ENCODE peak calls at places on chromosomes 4 and X, in nine cellular contexts. One of them, this sample, is unnamed.

GRCh38 chr4:1049591-1049905 is 38.1 kb downstream of the FGFRL1 start:
- DNase-seq in ovary: peak
- DNase-seq in Peyer's patch: peak
- DNase-seq in fibroblast of mammary gland: no peak
- DNase-seq in right atrium auricular region: no peak
- DNase-seq in BE2C: no peak
- DNase-seq in lung: no peak
- DNase-seq in upper lobe of right lung: peak
- DNase-seq in Panc1: no peak
- DNase-seq in this sample: no peak

GRCh38 chr4:21451032-21451431 is 497.5 kb downstream of the KCNIP4 start:
- DNase-seq in right atrium auricular region: no peak
- DNase-seq in lung: no peak
- DNase-seq in fibroblast of mammary gland: peak
- DNase-seq in BE2C: no peak
- DNase-seq in upper lobe of right lung: no peak
- DNase-seq in ovary: no peak
- DNase-seq in Peyer's patch: no peak
- DNase-seq in Panc1: no peak
- DNase-seq in this sample: no peak

GRCh38 chrX:13494562-13494961 is 74.8 kb upstream of the EGFL6 start:
- DNase-seq in fibroblast of mammary gland: no peak
- DNase-seq in right atrium auricular region: no peak
- DNase-seq in ovary: no peak
- DNase-seq in Peyer's patch: no peak
- DNase-seq in BE2C: no peak
- DNase-seq in upper lobe of right lung: no peak
- DNase-seq in Panc1: no peak
- DNase-seq in lung: no peak
- DNase-seq in this sample: no peak

GRCh38 chr4:11529625-11530201 is 101.0 kb upstream of the HS3ST1 start:
- DNase-seq in right atrium auricular region: no peak
- DNase-seq in BE2C: no peak
- DNase-seq in ovary: no peak
- DNase-seq in Peyer's patch: no peak
- DNase-seq in upper lobe of right lung: no peak
- DNase-seq in fibroblast of mammary gland: peak
- DNase-seq in lung: no peak
- DNase-seq in Panc1: no peak
- DNase-seq in this sample: no peak

GRCh38 chrX:64192040-64192439 is 13.5 kb downstream of the AMER1 start:
- DNase-seq in right atrium auricular region: no peak
- DNase-seq in ovary: no peak
- DNase-seq in fibroblast of mammary gland: no peak
- DNase-seq in lung: no peak
- DNase-seq in BE2C: no peak
- DNase-seq in Panc1: no peak
- DNase-seq in upper lobe of right lung: no peak
- DNase-seq in Peyer's patch: no peak
- DNase-seq in this sample: no peak

GRCh38 chr4:1752284-1753041 is 31.1 kb downstream of the TACC3 start:
- DNase-seq in lung: no peak
- DNase-seq in Panc1: no peak
- DNase-seq in fibroblast of mammary gland: peak
- DNase-seq in right atrium auricular region: no peak
- DNase-seq in ovary: no peak
- DNase-seq in upper lobe of right lung: peak
- DNase-seq in Peyer's patch: no peak
- DNase-seq in BE2C: no peak
- DNase-seq in this sample: no peak

GRCh38 chr4:118367872-118368271 is 15.1 kb upstream of the PRSS12 start:
- DNase-seq in Panc1: no peak
- DNase-seq in upper lobe of right lung: no peak
- DNase-seq in fibroblast of mammary gland: no peak
- DNase-seq in BE2C: no peak
- DNase-seq in ovary: no peak
- DNase-seq in right atrium auricular region: no peak
- DNase-seq in lung: no peak
- DNase-seq in Peyer's patch: no peak
- DNase-seq in this sample: no peak

GRCh38 chr4:158122501-158122900 is 50.3 kb downstream of the GASK1B start:
- DNase-seq in lung: no peak
- DNase-seq in right atrium auricular region: no peak
- DNase-seq in Peyer's patch: no peak
- DNase-seq in fibroblast of mammary gland: peak
- DNase-seq in Panc1: no peak
- DNase-seq in upper lobe of right lung: no peak
- DNase-seq in ovary: no peak
- DNase-seq in BE2C: no peak
- DNase-seq in this sample: no peak

GRCh38 chr4:8705161-8706145 is 112.9 kb downstream of the CPZ start:
- DNase-seq in fibroblast of mammary gland: no peak
- DNase-seq in BE2C: peak
- DNase-seq in right atrium auricular region: no peak
- DNase-seq in ovary: no peak
- DNase-seq in upper lobe of right lung: peak
- DNase-seq in Peyer's patch: no peak
- DNase-seq in Panc1: no peak
- DNase-seq in lung: no peak
- DNase-seq in this sample: no peak

GRCh38 chr4:181259081-181259480 is 984.1 kb upstream of the TENM3 start:
- DNase-seq in lung: no peak
- DNase-seq in Panc1: no peak
- DNase-seq in right atrium auricular region: no peak
- DNase-seq in fibroblast of mammary gland: no peak
- DNase-seq in Peyer's patch: no peak
- DNase-seq in ovary: no peak
- DNase-seq in upper lobe of right lung: no peak
- DNase-seq in BE2C: no peak
- DNase-seq in this sample: no peak

GRCh38 chr4:184856277-184856609 is 30.5 kb upstream of the ACSL1 start:
- DNase-seq in Panc1: no peak
- DNase-seq in lung: no peak
- DNase-seq in ovary: no peak
- DNase-seq in Peyer's patch: no peak
- DNase-seq in right atrium auricular region: no peak
- DNase-seq in BE2C: no peak
- DNase-seq in upper lobe of right lung: no peak
- DNase-seq in fibroblast of mammary gland: peak
- DNase-seq in this sample: no peak

GRCh38 chr4:83342476-83342875 is 7.8 kb upstream of the HPSE start:
- DNase-seq in lung: no peak
- DNase-seq in BE2C: no peak
- DNase-seq in Panc1: no peak
- DNase-seq in right atrium auricular region: no peak
- DNase-seq in Peyer's patch: no peak
- DNase-seq in fibroblast of mammary gland: peak
- DNase-seq in ovary: no peak
- DNase-seq in upper lobe of right lung: no peak
- DNase-seq in this sample: no peak

GRCh38 chr4:100017627-100018310 is 67.7 kb upstream of the H2AZ1 start:
- DNase-seq in upper lobe of right lung: no peak
- DNase-seq in lung: no peak
- DNase-seq in right atrium auricular region: no peak
- DNase-seq in ovary: no peak
- DNase-seq in Panc1: no peak
- DNase-seq in fibroblast of mammary gland: peak
- DNase-seq in BE2C: no peak
- DNase-seq in Peyer's patch: no peak
- DNase-seq in this sample: no peak

GRCh38 chr4:56313132-56313531 is 74.2 kb downstream of the AASDH start:
- DNase-seq in fibroblast of mammary gland: no peak
- DNase-seq in upper lobe of right lung: no peak
- DNase-seq in right atrium auricular region: no peak
- DNase-seq in BE2C: no peak
- DNase-seq in ovary: no peak
- DNase-seq in Peyer's patch: no peak
- DNase-seq in lung: no peak
- DNase-seq in Panc1: no peak
- DNase-seq in this sample: no peak

GRCh38 chr4:184387351-184387750 is 87.0 kb downstream of the IRF2 start:
- DNase-seq in fibroblast of mammary gland: no peak
- DNase-seq in right atrium auricular region: no peak
- DNase-seq in Panc1: no peak
- DNase-seq in ovary: no peak
- DNase-seq in lung: no peak
- DNase-seq in BE2C: no peak
- DNase-seq in upper lobe of right lung: no peak
- DNase-seq in Peyer's patch: no peak
- DNase-seq in this sample: no peak

GRCh38 chr4:112550728-112551127 is 34.7 kb upstream of the NEUROG2 start:
- DNase-seq in Peyer's patch: no peak
- DNase-seq in upper lobe of right lung: no peak
- DNase-seq in fibroblast of mammary gland: peak
- DNase-seq in right atrium auricular region: no peak
- DNase-seq in lung: no peak
- DNase-seq in ovary: no peak
- DNase-seq in BE2C: no peak
- DNase-seq in Panc1: no peak
- DNase-seq in this sample: peak

GRCh38 chr4:127212269-127212580 is 420.5 kb upstream of the INTU start:
- DNase-seq in ovary: no peak
- DNase-seq in BE2C: no peak
- DNase-seq in upper lobe of right lung: no peak
- DNase-seq in right atrium auricular region: no peak
- DNase-seq in Panc1: no peak
- DNase-seq in Peyer's patch: no peak
- DNase-seq in lung: no peak
- DNase-seq in fibroblast of mammary gland: no peak
- DNase-seq in this sample: no peak

GRCh38 chr4:81622028-81622427 is 150.3 kb upstream of the RASGEF1B start:
- DNase-seq in Peyer's patch: no peak
- DNase-seq in ovary: no peak
- DNase-seq in BE2C: no peak
- DNase-seq in right atrium auricular region: no peak
- DNase-seq in Panc1: no peak
- DNase-seq in fibroblast of mammary gland: no peak
- DNase-seq in upper lobe of right lung: no peak
- DNase-seq in lung: no peak
- DNase-seq in this sample: no peak
- TF ChIP-seq CTCF in Peyer's patch: no peak
- TF ChIP-seq CTCF in ovary: no peak
- TF ChIP-seq CTCF in BE2C: no peak
- TF ChIP-seq CTCF in right atrium auricular region: no peak
- TF ChIP-seq CTCF in Panc1: no peak
- TF ChIP-seq CTCF in fibroblast of mammary gland: no peak
- TF ChIP-seq CTCF in upper lobe of right lung: no peak
- TF ChIP-seq CTCF in lung: no peak
- TF ChIP-seq CTCF in this sample: no peak

GRCh38 chr4:142402925-142403324 is 443.2 kb downstream of the INPP4B start:
- DNase-seq in fibroblast of mammary gland: peak
- DNase-seq in right atrium auricular region: no peak
- DNase-seq in Peyer's patch: no peak
- DNase-seq in Panc1: no peak
- DNase-seq in lung: no peak
- DNase-seq in BE2C: no peak
- DNase-seq in ovary: no peak
- DNase-seq in upper lobe of right lung: no peak
- DNase-seq in this sample: no peak
- H3K4me3 ChIP-seq in fibroblast of mammary gland: no peak
- H3K4me3 ChIP-seq in right atrium auricular region: no peak
- H3K4me3 ChIP-seq in Peyer's patch: no peak
- H3K4me3 ChIP-seq in Panc1: no peak
- H3K4me3 ChIP-seq in lung: no peak
- H3K4me3 ChIP-seq in BE2C: no peak
- H3K4me3 ChIP-seq in ovary: no peak
- H3K4me3 ChIP-seq in upper lobe of right lung: peak
- H3K4me3 ChIP-seq in this sample: no peak

DNA sequence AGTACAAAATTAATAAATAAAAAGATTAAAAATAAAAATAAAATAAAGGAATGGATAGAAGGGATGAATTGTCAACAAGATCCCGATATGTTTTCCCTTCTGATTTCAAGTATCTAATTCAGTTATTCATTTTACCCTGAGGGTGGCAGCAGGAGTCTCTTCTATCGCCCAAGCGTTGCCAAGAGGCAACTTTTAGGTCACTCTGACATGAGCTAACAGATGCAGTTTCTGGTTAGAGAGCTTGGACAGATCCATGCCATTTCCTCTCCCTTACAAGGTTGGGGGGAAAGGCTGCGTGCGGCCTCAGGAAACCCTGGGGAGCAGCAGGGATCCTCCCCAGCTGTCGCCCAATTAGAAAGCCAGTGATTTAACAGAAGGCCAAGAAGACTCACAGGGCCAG is 35.3 kb upstream of the WAS start:
- DNase-seq in ovary: peak
- DNase-seq in Peyer's patch: no peak
- DNase-seq in lung: peak
- DNase-seq in fibroblast of mammary gland: peak
- DNase-seq in right atrium auricular region: peak
- DNase-seq in BE2C: peak
- DNase-seq in upper lobe of right lung: no peak
- DNase-seq in Panc1: no peak
- DNase-seq in this sample: no peak
- TF ChIP-seq CTCF in ovary: no peak
- TF ChIP-seq CTCF in Peyer's patch: no peak
- TF ChIP-seq CTCF in lung: no peak
- TF ChIP-seq CTCF in fibroblast of mammary gland: peak
- TF ChIP-seq CTCF in right atrium auricular region: no peak
- TF ChIP-seq CTCF in BE2C: peak
- TF ChIP-seq CTCF in upper lobe of right lung: peak
- TF ChIP-seq CTCF in Panc1: no peak
- TF ChIP-seq CTCF in this sample: no peak

GRCh38 chr4:39464886-39465501 is 6.1 kb downstream of the LIAS start:
- DNase-seq in Peyer's patch: no peak
- DNase-seq in fibroblast of mammary gland: peak
- DNase-seq in ovary: no peak
- DNase-seq in upper lobe of right lung: no peak
- DNase-seq in lung: no peak
- DNase-seq in Panc1: no peak
- DNase-seq in right atrium auricular region: no peak
- DNase-seq in BE2C: peak
- DNase-seq in this sample: peak
- H3K4me3 ChIP-seq in Peyer's patch: no peak
- H3K4me3 ChIP-seq in fibroblast of mammary gland: no peak
- H3K4me3 ChIP-seq in ovary: no peak
- H3K4me3 ChIP-seq in upper lobe of right lung: no peak
- H3K4me3 ChIP-seq in lung: no peak
- H3K4me3 ChIP-seq in Panc1: no peak
- H3K4me3 ChIP-seq in right atrium auricular region: no peak
- H3K4me3 ChIP-seq in BE2C: no peak
- H3K4me3 ChIP-seq in this sample: no peak

GRCh38 chr4:89641367-89641687 is 195.6 kb downstream of the SNCA start:
- DNase-seq in Peyer's patch: no peak
- DNase-seq in lung: no peak
- DNase-seq in fibroblast of mammary gland: no peak
- DNase-seq in upper lobe of right lung: no peak
- DNase-seq in ovary: no peak
- DNase-seq in Panc1: no peak
- DNase-seq in right atrium auricular region: no peak
- DNase-seq in BE2C: no peak
- DNase-seq in this sample: no peak
- TF ChIP-seq CTCF in Peyer's patch: no peak
- TF ChIP-seq CTCF in lung: no peak
- TF ChIP-seq CTCF in fibroblast of mammary gland: no peak
- TF ChIP-seq CTCF in upper lobe of right lung: no peak
- TF ChIP-seq CTCF in ovary: no peak
- TF ChIP-seq CTCF in Panc1: peak
- TF ChIP-seq CTCF in right atrium auricular region: no peak
- TF ChIP-seq CTCF in BE2C: no peak
- TF ChIP-seq CTCF in this sample: no peak

This sample was measured in AG04449.